ENCODE peak calls at places on chromosomes 4 and X, in seven cellular contexts. A is endodermal cell; C is IMR-90; G is heart right ventricle; R is effector memory CD4-positive, alpha-beta T cell; S is cardiac muscle cell; D is CD4-positive, CD25-positive, alpha-beta regulatory T cell. X is an unnamed sample.

GRCh38 chrX:29561417-29561816 is 653.9 kb upstream of the MAGEB2 start:
- DNase-seq in A (no peak), C (peak; percentile 2), G (no peak), R (no peak), S (no peak), D (no peak), X (no peak)

GRCh38 chr4:11074581-11075241 is 354.0 kb downstream of the HS3ST1 start:
- DNase-seq in A (no peak), C (no peak), G (no peak), R (no peak), S (no peak), D (no peak), X (no peak)

GRCh38 chr4:74953647-74954046 is 20.7 kb downstream of the PARM1 start:
- DNase-seq in A (no peak), C (no peak), G (no peak), R (no peak), S (no peak), D (no peak), X (no peak)

GRCh38 chrX:68504237-68504636 is 5.4 kb downstream of the YIPF6 start:
- DNase-seq in A (no peak), C (peak; percentile 93), G (no peak), R (peak; percentile 14), S (no peak), D (peak; percentile 41), X (no peak)

GRCh38 chr4:53635697-53636483 is 44.6 kb upstream of the LNX1 start:
- DNase-seq in A (no peak), C (no peak), G (no peak), R (no peak), S (no peak), D (no peak), X (no peak)

GRCh38 chr4:22170353-22170752 is 221.8 kb upstream of the KCNIP4 start:
- DNase-seq in A (no peak), C (peak; percentile 60), G (no peak), R (no peak), S (no peak), D (no peak), X (peak; percentile 74)

GRCh38 chr4:145732416-145732815 is 52.5 kb downstream of the C4orf51 start:
- DNase-seq in A (peak; percentile 74), C (no peak), G (no peak), R (no peak), S (no peak), D (no peak), X (no peak)

GRCh38 chr4:13982008-13982407 is 354.5 kb upstream of the BOD1L1 start:
- DNase-seq in A (no peak), C (no peak), G (no peak), R (no peak), S (no peak), D (no peak), X (no peak)

GRCh38 chrX:150848914-150849365 is 49.5 kb downstream of the CD99L2 start:
- DNase-seq in A (no peak), C (no peak), G (no peak), R (no peak), S (no peak), D (no peak), X (no peak)

GRCh38 chr4:169268951-169269781 is 1.6 kb downstream of the SH3RF1 start:
- DNase-seq in A (peak; percentile 60), C (peak; percentile 87), G (no peak), R (no peak), S (no peak), D (no peak), X (peak; percentile 75)

GRCh38 chr4:30002345-30002744 is 717.8 kb upstream of the PCDH7 start:
- DNase-seq in A (no peak), C (no peak), G (no peak), R (no peak), S (no peak), D (no peak), X (no peak)

GRCh38 chrX:119990409-119990994 is 47.0 kb upstream of the NKAP start:
- DNase-seq in A (peak; percentile 59), C (no peak), G (no peak), R (no peak), S (no peak), D (no peak), X (no peak)

GRCh38 chr4:39427477-39428119 is 20.9 kb downstream of the KLB start:
- DNase-seq in A (no peak), C (no peak), G (no peak), R (no peak), S (no peak), D (no peak), X (peak; percentile 72)
- H3K27ac ChIP-seq in A (no peak overlapping the region), C (no peak overlapping the region), G (no peak overlapping the region), R (no peak overlapping the region), S (no peak overlapping the region), D (no peak overlapping the region), X (no peak overlapping the region)

DNA sequence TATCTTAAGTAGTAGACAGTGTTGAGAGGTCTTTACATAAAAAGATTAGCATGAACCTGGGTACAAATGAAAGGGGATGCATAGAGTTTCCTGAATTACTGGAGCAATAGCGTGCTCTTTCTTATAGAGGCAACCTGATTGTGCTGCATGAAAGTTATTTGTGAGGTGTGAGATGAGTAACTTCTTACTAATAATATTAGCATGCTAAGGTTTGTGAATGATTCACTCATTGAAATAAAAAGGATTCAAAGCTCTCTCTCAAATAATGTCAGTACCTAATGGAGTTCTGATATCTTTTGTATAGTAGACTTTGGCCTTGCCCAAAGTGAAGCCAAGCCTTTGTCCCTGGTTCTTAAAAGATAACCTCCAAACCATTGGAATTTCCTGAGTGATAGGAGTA is 131.0 kb upstream of the CXXC4 start:
- DNase-seq in A (no peak), C (no peak), G (no peak), R (no peak), S (no peak), D (no peak), X (no peak)
- H3K4me1 ChIP-seq in A (no peaks in the 10 kb centered on the region), C (no peaks in the 10 kb centered on the region), G (no peaks in the 10 kb centered on the region), R (no peaks in the 10 kb centered on the region), S (no peaks in the 10 kb centered on the region), D (no peaks in the 10 kb centered on the region), X (peaks cover 4% of the 10 kb centered on the region)

GRCh38 chr4:181822005-181822375 is 421.2 kb upstream of the TENM3 start:
- DNase-seq in A (no peak), C (no peak), G (no peak), R (no peak), S (peak; percentile 38), D (no peak), X (no peak)

GRCh38 chr4:181820518-181820917 is 422.7 kb upstream of the TENM3 start:
- DNase-seq in A (no peak), C (no peak), G (no peak), R (no peak), S (no peak), D (no peak), X (no peak)

GRCh38 chr4:181823183-181823582 is 420.0 kb upstream of the TENM3 start:
- DNase-seq in A (no peak), C (no peak), G (no peak), R (no peak), S (no peak), D (no peak), X (no peak)

GRCh38 chr4:181819951-181820350 is 423.3 kb upstream of the TENM3 start:
- DNase-seq in A (no peak), C (peak; percentile 49), G (no peak), R (no peak), S (no peak), D (no peak), X (no peak)

DNA sequence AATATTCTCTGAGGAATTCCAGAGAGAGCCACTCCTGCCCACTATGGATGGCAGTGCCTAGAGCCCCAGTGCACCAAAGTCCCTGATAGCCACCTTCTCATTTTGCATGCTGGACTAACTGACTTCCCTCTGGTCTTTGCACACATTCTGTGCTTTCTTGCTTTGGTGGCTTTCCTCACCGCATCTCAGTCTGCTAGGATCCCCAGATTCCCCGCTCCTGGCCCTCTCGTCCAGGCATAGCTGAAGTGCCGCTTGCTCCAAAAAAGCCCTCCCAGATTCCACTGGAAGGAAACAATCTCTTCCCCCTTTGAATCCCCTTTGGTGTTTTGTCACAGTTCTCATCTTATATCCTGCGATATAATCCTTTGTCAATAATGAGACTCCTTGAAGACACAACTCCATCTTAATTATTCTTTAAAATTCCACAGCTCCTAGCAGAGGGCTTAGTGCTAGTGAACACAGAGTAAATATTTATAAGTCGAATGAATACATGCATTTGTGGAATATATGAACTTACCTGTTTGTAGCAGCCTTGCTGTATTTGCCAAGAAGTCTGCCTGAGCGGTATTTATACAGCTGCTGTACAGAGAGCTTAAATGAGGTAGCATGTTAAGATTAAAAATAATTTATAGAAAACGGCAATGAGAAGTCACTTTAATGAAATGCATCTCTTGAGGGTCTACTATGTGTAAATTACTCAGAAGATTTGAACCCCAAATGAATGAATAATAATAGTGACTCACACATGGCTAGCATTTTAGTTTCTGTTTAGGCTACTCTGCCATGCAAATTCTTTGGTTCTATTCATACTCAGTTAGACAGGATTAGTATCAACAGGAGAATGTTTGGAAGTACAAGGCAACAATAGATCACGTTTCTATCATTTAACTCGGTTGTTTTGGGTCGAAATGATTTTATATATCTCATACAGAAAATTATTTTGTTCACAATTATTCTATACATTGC is 421.9 kb upstream of the TENM3 start:
- DNase-seq in A (no peak), C (peak; percentile 77), G (no peak), R (no peak), S (peak; percentile 10), D (no peak), X (peak; percentile 76)
- H3K27ac ChIP-seq in A (peak overlapping the region; percentile 34), C (no peak overlapping the region), G (no peak overlapping the region), R (no peak overlapping the region), S (peak overlapping the region; percentile 22), D (no peak overlapping the region), X (peak overlapping the region; percentile 69)

GRCh38 chr4:184902550-184902949 is 76.8 kb upstream of the ACSL1 start:
- DNase-seq in A (no peak), C (no peak), G (no peak), R (no peak), S (no peak), D (no peak), X (no peak)
- H3K4me1 ChIP-seq in A (no peaks in the 10 kb centered on the region), C (no peaks in the 10 kb centered on the region), G (no peaks in the 10 kb centered on the region), R (no peaks in the 10 kb centered on the region), S (no peaks in the 10 kb centered on the region), D (no peaks in the 10 kb centered on the region), X (no peaks in the 10 kb centered on the region)

GRCh38 chrX:71540801-71541545 is 8.1 kb downstream of the OGT start:
- DNase-seq in A (no peak), C (no peak), G (no peak), R (no peak), S (no peak), D (no peak), X (no peak)
- H3K27ac ChIP-seq in A (no peak overlapping the region), C (no peak overlapping the region), G (peak overlapping the region; percentile 13), R (peak overlapping the region; percentile 43), S (peak overlapping the region; percentile 21), D (peak overlapping the region; percentile 55), X (peak overlapping the region; percentile 63)

DNA sequence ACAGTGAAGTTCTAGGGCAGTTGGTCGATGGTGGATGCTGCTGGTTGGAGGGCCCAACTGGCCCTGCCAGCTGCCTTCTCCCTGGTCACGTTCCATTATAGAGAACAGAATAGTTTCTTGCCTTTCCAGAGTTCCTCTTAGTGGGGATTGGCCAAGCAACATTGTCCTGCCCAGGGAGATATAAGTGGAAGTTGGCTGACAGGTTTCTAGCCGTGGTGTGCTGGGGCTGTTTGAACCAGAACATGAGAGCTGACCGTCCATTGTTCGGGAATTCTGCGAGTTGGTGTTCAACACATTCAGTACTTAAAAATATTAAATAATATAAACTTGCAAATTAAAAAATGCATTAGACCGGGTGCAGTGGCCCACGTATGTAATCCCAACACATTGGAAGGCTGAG is 3.5 kb upstream of the AFAP1 start:
- DNase-seq in A (no peak), C (no peak), G (no peak), R (no peak), S (no peak), D (no peak), X (no peak)
- H3K4me1 ChIP-seq in A (peaks cover 6% of the 10 kb centered on the region), C (peaks cover 9% of the 10 kb centered on the region), G (peaks cover 4% of the 10 kb centered on the region), R (peaks cover 10% of the 10 kb centered on the region), S (no peaks in the 10 kb centered on the region), D (peaks cover 12% of the 10 kb centered on the region), X (no peaks in the 10 kb centered on the region)